ENCODE peak calls at places on chromosomes 3 and 15, in four cellular contexts. One of them, this sample, is unnamed.

GRCh38 chr15:50241684-50242450 is 23.7 kb downstream of the HDC start:
- DNase-seq in GM12865: no peak
- DNase-seq in lower leg skin: no peak
- DNase-seq in AG04450: no peak
- DNase-seq in this sample: no peak

GRCh38 chr15:57607570-57608000 is 15.9 kb downstream of the MYZAP start:
- DNase-seq in AG04450: no peak
- DNase-seq in lower leg skin: no peak
- DNase-seq in GM12865: no peak
- DNase-seq in this sample: no peak

GRCh38 chr3:138842483-138843188 is 7.9 kb upstream of the PIK3CB start:
- DNase-seq in GM12865: peak
- DNase-seq in lower leg skin: no peak
- DNase-seq in AG04450: no peak
- DNase-seq in this sample: peak

GRCh38 chr3:46930945-46931403 is 45.6 kb downstream of the CCDC12 start:
- DNase-seq in AG04450: no peak
- DNase-seq in lower leg skin: no peak
- DNase-seq in GM12865: peak
- DNase-seq in this sample: no peak

GRCh38 chr15:96262097-96262496 is 68.4 kb upstream of the NR2F2 start:
- DNase-seq in GM12865: no peak
- DNase-seq in AG04450: no peak
- DNase-seq in lower leg skin: no peak
- DNase-seq in this sample: no peak

GRCh38 chr15:95850837-95851236 is 479.7 kb upstream of the NR2F2 start:
- DNase-seq in lower leg skin: no peak
- DNase-seq in AG04450: no peak
- DNase-seq in GM12865: peak
- DNase-seq in this sample: no peak

GRCh38 chr3:30626443-30627181 is 20.2 kb downstream of the TGFBR2 start:
- DNase-seq in AG04450: no peak
- DNase-seq in lower leg skin: no peak
- DNase-seq in GM12865: no peak
- DNase-seq in this sample: no peak

GRCh38 chr3:148839805-148840204 is 12.2 kb downstream of the CPB1 start:
- DNase-seq in lower leg skin: no peak
- DNase-seq in AG04450: no peak
- DNase-seq in GM12865: peak
- DNase-seq in this sample: peak

GRCh38 chr3:45124379-45124778 is 21.8 kb downstream of the CDCP1 start:
- DNase-seq in GM12865: no peak
- DNase-seq in AG04450: no peak
- DNase-seq in lower leg skin: no peak
- DNase-seq in this sample: no peak

GRCh38 chr15:32859246-32859645 is 141.4 kb downstream of the GREM1 start:
- DNase-seq in GM12865: no peak
- DNase-seq in AG04450: no peak
- DNase-seq in lower leg skin: no peak
- DNase-seq in this sample: no peak

GRCh38 chr3:55157736-55158135 is 229.9 kb upstream of the LRTM1 start:
- DNase-seq in lower leg skin: no peak
- DNase-seq in GM12865: no peak
- DNase-seq in AG04450: no peak
- DNase-seq in this sample: no peak

GRCh38 chr3:191528589-191528988 is 67.6 kb downstream of the PYDC2 start:
- DNase-seq in lower leg skin: no peak
- DNase-seq in GM12865: no peak
- DNase-seq in AG04450: no peak
- DNase-seq in this sample: no peak

GRCh38 chr3:52433328-52434060 is 11.4 kb downstream of the SEMA3G start:
- DNase-seq in AG04450: no peak
- DNase-seq in lower leg skin: peak
- DNase-seq in GM12865: no peak
- DNase-seq in this sample: no peak

GRCh38 chr3:79178471-79178870 is 589.3 kb downstream of the ROBO1 start:
- DNase-seq in lower leg skin: no peak
- DNase-seq in AG04450: no peak
- DNase-seq in GM12865: no peak
- DNase-seq in this sample: no peak

GRCh38 chr3:122382888-122383666 is at the start of gene MIX23:
- DNase-seq in GM12865: peak
- DNase-seq in lower leg skin: peak
- DNase-seq in AG04450: no peak
- DNase-seq in this sample: peak

GRCh38 chr15:45714501-45715488 is 80.0 kb downstream of the SQOR start:
- DNase-seq in lower leg skin: no peak
- DNase-seq in AG04450: peak
- DNase-seq in GM12865: peak
- DNase-seq in this sample: peak

GRCh38 chr3:175108012-175108411 is 248.9 kb downstream of the NAALADL2 start:
- DNase-seq in AG04450: no peak
- DNase-seq in lower leg skin: no peak
- DNase-seq in GM12865: no peak
- DNase-seq in this sample: no peak

GRCh38 chr3:44418549-44418948 is 58.9 kb downstream of the ZNF445 start:
- DNase-seq in GM12865: no peak
- DNase-seq in AG04450: no peak
- DNase-seq in lower leg skin: no peak
- DNase-seq in this sample: no peak

GRCh38 chr3:168249539-168250414 is 154.1 kb upstream of the GOLIM4 start:
- DNase-seq in AG04450: peak
- DNase-seq in GM12865: peak
- DNase-seq in lower leg skin: peak
- DNase-seq in this sample: peak

GRCh38 chr15:69090197-69090948 is 70.1 kb upstream of the GLCE start:
- DNase-seq in lower leg skin: no peak
- DNase-seq in GM12865: no peak
- DNase-seq in AG04450: no peak
- DNase-seq in this sample: no peak

GRCh38 chr15:93974804-93975481 is 256.4 kb upstream of the MCTP2 start:
- DNase-seq in AG04450: peak
- DNase-seq in lower leg skin: no peak
- DNase-seq in GM12865: no peak
- DNase-seq in this sample: no peak

GRCh38 chr3:128163432-128163831 is 10.2 kb downstream of the EEFSEC start:
- DNase-seq in GM12865: no peak
- DNase-seq in lower leg skin: no peak
- DNase-seq in AG04450: no peak
- DNase-seq in this sample: no peak

GRCh38 chr15:68228143-68228970 is 1.2 kb downstream of the CLN6 start:
- DNase-seq in lower leg skin: peak
- DNase-seq in AG04450: no peak
- DNase-seq in GM12865: peak
- DNase-seq in this sample: no peak

GRCh38 chr3:7112523-7113056 is 251.7 kb downstream of the GRM7 start:
- DNase-seq in lower leg skin: no peak
- DNase-seq in GM12865: peak
- DNase-seq in AG04450: no peak
- DNase-seq in this sample: no peak

GRCh38 chr15:68586274-68586961 is 7.6 kb downstream of the CORO2B start:
- DNase-seq in AG04450: no peak
- DNase-seq in GM12865: no peak
- DNase-seq in lower leg skin: no peak
- DNase-seq in this sample: no peak

GRCh38 chr3:171095063-171095462 is 68.5 kb upstream of the SLC2A2 start:
- DNase-seq in AG04450: no peak
- DNase-seq in lower leg skin: no peak
- DNase-seq in GM12865: peak
- DNase-seq in this sample: peak

GRCh38 chr15:81023483-81024264 is 23.0 kb downstream of the TLNRD1 start:
- DNase-seq in GM12865: peak
- DNase-seq in lower leg skin: peak
- DNase-seq in AG04450: no peak
- DNase-seq in this sample: peak

GRCh38 chr15:90142216-90143175 is 40.2 kb upstream of the IDH2 start:
- DNase-seq in lower leg skin: no peak
- DNase-seq in GM12865: no peak
- DNase-seq in AG04450: no peak
- DNase-seq in this sample: no peak

GRCh38 chr3:84536916-84537315 is 421.9 kb upstream of the CADM2 start:
- DNase-seq in lower leg skin: no peak
- DNase-seq in GM12865: no peak
- DNase-seq in AG04450: no peak
- DNase-seq in this sample: no peak
- H3K4me3 ChIP-seq in lower leg skin: no peak
- H3K4me3 ChIP-seq in GM12865: no peak
- H3K4me3 ChIP-seq in AG04450: no peak
- H3K4me3 ChIP-seq in this sample: no peak

DNA sequence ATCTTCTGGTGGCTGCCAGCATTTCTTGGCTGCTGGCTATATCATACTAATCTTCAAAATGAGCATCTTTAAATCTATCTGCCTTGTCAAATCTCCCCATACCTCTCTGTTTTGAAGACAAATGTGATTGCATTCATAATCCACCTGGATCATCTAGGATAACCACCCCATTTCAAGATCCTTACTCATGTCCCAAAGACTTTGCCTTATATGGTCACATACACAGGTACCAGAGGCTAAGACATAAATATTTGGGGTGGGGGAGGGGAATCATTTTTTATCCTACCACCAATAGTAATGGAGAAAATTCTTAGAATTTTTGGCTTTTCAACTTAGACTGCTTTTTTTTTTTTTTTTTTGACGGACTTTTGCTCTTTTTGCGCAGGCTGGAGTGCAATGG is 970.8 kb downstream of the PLOD2 start:
- DNase-seq in GM12865: no peak
- DNase-seq in lower leg skin: no peak
- DNase-seq in AG04450: no peak
- DNase-seq in this sample: no peak
- TF ChIP-seq CTCF in GM12865: no peak
- TF ChIP-seq CTCF in lower leg skin: no peak
- TF ChIP-seq CTCF in AG04450: no peak
- TF ChIP-seq CTCF in this sample: no peak

GRCh38 chr3:38491215-38491614 is 4.9 kb upstream of the EXOG start:
- DNase-seq in lower leg skin: no peak
- DNase-seq in GM12865: no peak
- DNase-seq in AG04450: no peak
- DNase-seq in this sample: no peak

GRCh38 chr3:38500688-38501417 is 4.7 kb downstream of the EXOG start:
- DNase-seq in GM12865: no peak
- DNase-seq in lower leg skin: no peak
- DNase-seq in AG04450: no peak
- DNase-seq in this sample: no peak

GRCh38 chr3:38493019-38493418 is 3.1 kb upstream of the EXOG start:
- DNase-seq in AG04450: peak
- DNase-seq in GM12865: no peak
- DNase-seq in lower leg skin: no peak
- DNase-seq in this sample: no peak

GRCh38 chr3:38496131-38496910 is at the start of gene EXOG:
- DNase-seq in GM12865: peak
- DNase-seq in AG04450: peak
- DNase-seq in lower leg skin: peak
- DNase-seq in this sample: peak

GRCh38 chr3:38497026-38497425 is 886 bp downstream of the EXOG start:
- DNase-seq in GM12865: peak
- DNase-seq in AG04450: no peak
- DNase-seq in lower leg skin: no peak
- DNase-seq in this sample: no peak
- H3K4me3 ChIP-seq in GM12865: peak
- H3K4me3 ChIP-seq in AG04450: peak
- H3K4me3 ChIP-seq in lower leg skin: no peak
- H3K4me3 ChIP-seq in this sample: peak

GRCh38 chr3:159001711-159002110 is 199.9 kb downstream of the MFSD1 start:
- DNase-seq in GM12865: no peak
- DNase-seq in lower leg skin: no peak
- DNase-seq in AG04450: no peak
- DNase-seq in this sample: no peak
- TF ChIP-seq CTCF in GM12865: no peak
- TF ChIP-seq CTCF in lower leg skin: no peak
- TF ChIP-seq CTCF in AG04450: no peak
- TF ChIP-seq CTCF in this sample: no peak

GRCh38 chr15:40290540-40291087 is 7.8 kb upstream of the ANKRD63 start:
- DNase-seq in lower leg skin: no peak
- DNase-seq in AG04450: no peak
- DNase-seq in GM12865: no peak
- DNase-seq in this sample: no peak
- H3K4me3 ChIP-seq in lower leg skin: no peak
- H3K4me3 ChIP-seq in AG04450: peak
- H3K4me3 ChIP-seq in GM12865: no peak
- H3K4me3 ChIP-seq in this sample: no peak

GRCh38 chr15:79296583-79296982 is 14.1 kb downstream of the ANKRD34C start:
- DNase-seq in GM12865: peak
- DNase-seq in AG04450: no peak
- DNase-seq in lower leg skin: no peak
- DNase-seq in this sample: no peak
- TF ChIP-seq CTCF in GM12865: peak
- TF ChIP-seq CTCF in AG04450: peak
- TF ChIP-seq CTCF in lower leg skin: no peak
- TF ChIP-seq CTCF in this sample: peak

DNA sequence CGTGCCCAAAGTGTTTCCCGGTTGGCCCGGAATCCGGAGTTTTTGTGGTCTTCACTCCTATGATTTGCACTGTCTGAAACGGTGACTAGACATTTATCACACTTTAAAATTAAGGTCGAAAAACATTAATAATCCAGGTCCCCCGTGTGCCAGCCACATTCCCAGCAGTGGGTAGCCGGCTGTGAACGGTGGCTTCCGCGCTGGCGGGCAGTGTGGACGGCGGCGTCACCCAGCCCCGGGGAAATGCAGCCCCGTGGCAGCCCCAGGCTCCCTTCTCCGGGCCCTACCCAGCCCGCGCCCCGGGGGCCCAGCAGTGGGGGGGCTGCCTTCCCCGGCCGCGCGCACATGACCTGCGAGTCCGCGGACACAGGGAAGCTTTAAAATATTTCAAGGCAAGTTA is 25.3 kb downstream of the GABRA5 start:
- DNase-seq in lower leg skin: peak
- DNase-seq in GM12865: no peak
- DNase-seq in AG04450: no peak
- DNase-seq in this sample: no peak
- H3K4me3 ChIP-seq in lower leg skin: no peak
- H3K4me3 ChIP-seq in GM12865: no peak
- H3K4me3 ChIP-seq in AG04450: no peak
- H3K4me3 ChIP-seq in this sample: no peak

GRCh38 chr3:136546718-136547117 is 205.5 kb downstream of the STAG1 start:
- DNase-seq in lower leg skin: no peak
- DNase-seq in GM12865: peak
- DNase-seq in AG04450: no peak
- DNase-seq in this sample: no peak
- TF ChIP-seq CTCF in lower leg skin: no peak
- TF ChIP-seq CTCF in GM12865: peak
- TF ChIP-seq CTCF in AG04450: peak
- TF ChIP-seq CTCF in this sample: peak

This sample was measured in GM12864.